ENCODE peak calls at places on chromosome X, in five cellular contexts. D is cardiac fibroblast, Y is NCI-H345, L is lower lobe of right lung, V is NCI-H2029. Z is an unnamed sample.
A peak's percentile ranks its signal among the peaks of the same experiment; 100 is the strongest.

GRCh38 chrX:133373366-133374079 is 41.8 kb downstream of the GPC4 start:
- DNase-seq in D (no peak), Y (no peak), V (no peak), L (no peak), Z (no peak)

GRCh38 chrX:132092439-132093065 is 35.3 kb downstream of the FRMD7 start:
- DNase-seq in L (peak; percentile 41), D (peak; percentile 82), Y (peak; percentile 61), V (peak; percentile 37), Z (peak; percentile 71)

GRCh38 chrX:121558886-121559285 is 511.5 kb downstream of the GLUD2 start:
- DNase-seq in L (no peak), V (no peak), Y (no peak), D (no peak), Z (no peak)

GRCh38 chrX:105483011-105483410 is 262.5 kb upstream of the TEX13A start:
- DNase-seq in Y (no peak), V (no peak), D (peak; percentile 91), L (no peak), Z (no peak)

GRCh38 chrX:143455045-143455444 is 62.2 kb downstream of the SPANXN3 start:
- DNase-seq in V (no peak), Y (no peak), D (peak; percentile 16), L (no peak), Z (no peak)

GRCh38 chrX:24190500-24191156 is 41.1 kb downstream of the ZFX start:
- DNase-seq in V (no peak), Y (no peak), D (peak; percentile 44), L (no peak), Z (no peak)

GRCh38 chrX:4382273-4382672 is 668.8 kb upstream of the PRKX start:
- DNase-seq in V (no peak), D (no peak), L (no peak), Y (no peak), Z (no peak)

GRCh38 chrX:143570747-143571146 is 53.5 kb upstream of the SPANXN3 start:
- DNase-seq in D (no peak), Y (no peak), L (no peak), V (no peak), Z (no peak)

GRCh38 chrX:115023139-115023538 is 5.7 kb upstream of the IL13RA2 start:
- DNase-seq in L (no peak), Y (no peak), D (peak; percentile 72), V (no peak), Z (peak; percentile 6)

GRCh38 chrX:110396777-110397176 is 38.1 kb downstream of the RTL9 start:
- DNase-seq in L (no peak), V (no peak), D (no peak), Y (peak; percentile 6), Z (no peak)

GRCh38 chrX:66022742-66023725 is 16.8 kb downstream of the VSIG4 start:
- DNase-seq in D (peak; percentile 3), Y (no peak), V (no peak), L (no peak), Z (no peak)

GRCh38 chrX:123994730-123995129 is 33.2 kb downstream of the STAG2 start:
- DNase-seq in L (no peak), D (no peak), V (no peak), Y (no peak), Z (no peak)

GRCh38 chrX:43566170-43566569 is 89.9 kb upstream of the MAOA start:
- DNase-seq in D (no peak), L (no peak), V (no peak), Y (no peak), Z (no peak)

GRCh38 chrX:39832211-39832610 is 265.5 kb downstream of the BCOR start:
- DNase-seq in D (peak; percentile 16), L (no peak), Y (no peak), V (no peak), Z (no peak)

GRCh38 chrX:131217878-131218486 is 71.1 kb downstream of the IGSF1 start:
- DNase-seq in D (no peak), Y (no peak), V (no peak), L (no peak), Z (no peak)

GRCh38 chrX:21926116-21926515 is 14.4 kb upstream of the SMS start:
- DNase-seq in L (no peak), D (peak; percentile 76), Y (no peak), V (no peak), Z (no peak)

GRCh38 chrX:53241558-53241957 is 16.6 kb upstream of the KDM5C start:
- DNase-seq in L (no peak), D (no peak), Y (no peak), V (no peak), Z (no peak)

GRCh38 chrX:69705818-69706217 is 89.9 kb downstream of the EDA start:
- DNase-seq in Y (no peak), L (no peak), D (no peak), V (no peak), Z (no peak)

GRCh38 chrX:123830309-123830708 is 29.5 kb upstream of the XIAP start:
- DNase-seq in L (peak; percentile 67), V (peak; percentile 31), Y (peak; percentile 22), D (peak; percentile 49), Z (no peak)

GRCh38 chrX:22652596-22652995 is 347.2 kb upstream of the DDX53 start:
- DNase-seq in Y (no peak), V (no peak), D (peak; percentile 64), L (no peak), Z (no peak)

GRCh38 chrX:83419030-83419792 is 88.9 kb upstream of the POU3F4 start:
- DNase-seq in V (no peak), L (no peak), Y (no peak), D (no peak), Z (no peak)

GRCh38 chrX:28888421-28888820 is 301.2 kb downstream of the IL1RAPL1 start:
- DNase-seq in L (no peak), Y (no peak), V (no peak), D (peak; percentile 34), Z (no peak)

GRCh38 chrX:68941385-68941952 is 112.6 kb downstream of the EFNB1 start:
- DNase-seq in V (no peak), Y (no peak), D (no peak), L (no peak), Z (no peak)

GRCh38 chrX:80810365-80810978 is 795 bp upstream of the BRWD3 start:
- DNase-seq in L (no peak), D (no peak), V (no peak), Y (no peak), Z (no peak)

GRCh38 chrX:2701600-2701999 is 10.5 kb downstream of the CD99 start:
- DNase-seq in V (no peak), D (no peak), L (no peak), Y (no peak), Z (no peak)

GRCh38 chrX:20378291-20378920 is 111.7 kb upstream of the RPS6KA3 start:
- DNase-seq in D (peak; percentile 47), V (peak; percentile 87), Y (no peak), L (no peak), Z (peak; percentile 65)

GRCh38 chrX:134599173-134599914 is 58.9 kb downstream of the PLAC1 start:
- DNase-seq in L (no peak), D (peak; percentile 89), Y (no peak), V (no peak), Z (no peak)

GRCh38 chrX:106995678-106996077 is 4.3 kb downstream of the MORC4 start:
- DNase-seq in D (no peak), Y (no peak), V (no peak), L (no peak), Z (no peak)

GRCh38 chrX:42694260-42694815 is 83.6 kb downstream of the PPP1R2C start:
- DNase-seq in V (no peak), D (no peak), L (no peak), Y (no peak), Z (no peak)

GRCh38 chrX:149040873-149041535 is 464.1 kb downstream of the IDS start:
- DNase-seq in D (peak; percentile 63), V (no peak), Y (no peak), L (no peak), Z (no peak)

GRCh38 chrX:12814434-12814833 is 23.2 kb downstream of the PRPS2 start:
- DNase-seq in L (no peak), V (no peak), D (peak; percentile 71), Y (peak; percentile 14), Z (no peak)

GRCh38 chrX:44542567-44543325 is at the start of gene FUNDC1:
- DNase-seq in D (peak; percentile 94), L (peak; percentile 94), V (peak; percentile 79), Y (peak; percentile 94), Z (peak; percentile 85)

GRCh38 chrX:54602563-54602962 is 72.5 kb downstream of the GNL3L start:
- DNase-seq in L (no peak), Y (no peak), D (no peak), V (no peak), Z (no peak)

GRCh38 chrX:87583679-87584078 is 66.1 kb downstream of the KLHL4 start:
- DNase-seq in D (peak; percentile 44), L (no peak), Y (no peak), V (no peak), Z (no peak)

GRCh38 chrX:18368402-18368801 is 13.9 kb upstream of the SCML2 start:
- DNase-seq in L (no peak), D (no peak), Y (no peak), V (no peak), Z (no peak)

GRCh38 chrX:12709047-12709446 is 82.2 kb upstream of the PRPS2 start:
- DNase-seq in Y (no peak), L (no peak), D (no peak), V (no peak), Z (no peak)

GRCh38 chrX:28120076-28120475 is 138.8 kb upstream of the DCAF8L1 start:
- DNase-seq in D (no peak), L (no peak), V (no peak), Y (no peak), Z (no peak)